ENCODE peak calls at places on chromosome 5, in four cellular contexts. K is HepG2, W is K562, E is HCT116. M is an unnamed sample. For H3K4me1, the result is how much of the 10 kb centered on the place peaks cover.

GRCh38 chr5:65061250-65061973 is 292.7 kb downstream of the CWC27 start:
- DNase-seq in E (no peak), W (no peak), K (no peak), M (peak)

GRCh38 chr5:72425995-72426394 is 81.2 kb downstream of the ZNF366 start:
- DNase-seq in W (no peak), E (no peak), K (no peak), M (no peak)

GRCh38 chr5:151174612-151175101 is 17.1 kb upstream of the ANXA6 start:
- DNase-seq in K (no peak), W (no peak), E (no peak), M (no peak)

GRCh38 chr5:180194410-180195345 is 14.3 kb downstream of the RASGEF1C start:
- DNase-seq in E (no peak), W (no peak), K (no peak), M (no peak)

GRCh38 chr5:143182901-143183820 is 220.3 kb downstream of the NR3C1 start:
- DNase-seq in K (peak), E (no peak), W (no peak), M (no peak)

GRCh38 chr5:111685969-111686368 is 71.0 kb downstream of the NREP start:
- DNase-seq in E (peak), K (peak), W (peak), M (no peak)

GRCh38 chr5:32217886-32218396 is 43.8 kb upstream of the GOLPH3 start:
- DNase-seq in E (no peak), W (peak), K (peak), M (no peak)

GRCh38 chr5:59193616-59194319 is 610.9 kb downstream of the RAB3C start:
- DNase-seq in W (no peak), E (no peak), K (no peak), M (no peak)

GRCh38 chr5:16784088-16784487 is 152.0 kb downstream of the MYO10 start:
- DNase-seq in W (no peak), K (no peak), E (no peak), M (no peak)

GRCh38 chr5:148972396-148972795 is 90.5 kb downstream of the SH3TC2 start:
- DNase-seq in K (no peak), E (no peak), W (no peak), M (no peak)

GRCh38 chr5:149635394-149635793 is 54.1 kb downstream of the ARHGEF37 start:
- DNase-seq in W (no peak), E (no peak), K (no peak), M (no peak)

GRCh38 chr5:164360589-164360988 is 855.2 kb downstream of the MAT2B start:
- DNase-seq in K (no peak), W (peak), E (no peak), M (no peak)

GRCh38 chr5:75052461-75053285 is at the start of gene GCNT4:
- DNase-seq in W (no peak), K (no peak), E (no peak), M (peak)

GRCh38 chr5:124180523-124181461 is 565.6 kb downstream of the ZNF608 start:
- DNase-seq in E (no peak), W (no peak), K (no peak), M (no peak)

GRCh38 chr5:57298985-57299491 is 125.2 kb downstream of the GPBP1 start:
- DNase-seq in E (peak), W (peak), K (peak), M (peak)

GRCh38 chr5:156406023-156406422 is 79.1 kb downstream of the SGCD start:
- DNase-seq in W (no peak), E (no peak), K (no peak), M (no peak)

GRCh38 chr5:73231245-73231778 is 58.3 kb downstream of the TMEM174 start:
- DNase-seq in E (no peak), K (no peak), W (no peak), M (no peak)

GRCh38 chr5:175867587-175868347 is 3.6 kb upstream of the CPLX2 start:
- DNase-seq in E (peak), W (peak), K (peak), M (peak)

GRCh38 chr5:62569466-62569865 is 9.2 kb upstream of the LRRC70 start:
- DNase-seq in W (no peak), K (no peak), E (no peak), M (no peak)

GRCh38 chr5:128084228-128085167 is 932 bp downstream of the SLC12A2 start:
- DNase-seq in W (peak), K (no peak), E (no peak), M (peak)

GRCh38 chr5:31350395-31350794 is 156.9 kb downstream of the CDH6 start:
- DNase-seq in E (no peak), W (no peak), K (no peak), M (no peak)

GRCh38 chr5:161152415-161152814 is 300.4 kb upstream of the ATP10B start:
- DNase-seq in E (no peak), W (no peak), K (no peak), M (no peak)

GRCh38 chr5:15796557-15796956 is 296.6 kb downstream of the FBXL7 start:
- DNase-seq in W (no peak), E (no peak), K (no peak), M (no peak)

GRCh38 chr5:173817561-173817960 is 70.6 kb upstream of the CPEB4 start:
- DNase-seq in K (no peak), E (no peak), W (no peak), M (no peak)
- H3K4me1 ChIP-seq in K (under half), E (under half), W (under half), M (under half)

GRCh38 chr5:8729437-8729836 is 816.4 kb downstream of the SEMA5A start:
- DNase-seq in E (no peak), K (no peak), W (no peak), M (no peak)
- TF ChIP-seq ELF1 in E (no peak), K (no peak), W (no peak), M (no peak)

DNA sequence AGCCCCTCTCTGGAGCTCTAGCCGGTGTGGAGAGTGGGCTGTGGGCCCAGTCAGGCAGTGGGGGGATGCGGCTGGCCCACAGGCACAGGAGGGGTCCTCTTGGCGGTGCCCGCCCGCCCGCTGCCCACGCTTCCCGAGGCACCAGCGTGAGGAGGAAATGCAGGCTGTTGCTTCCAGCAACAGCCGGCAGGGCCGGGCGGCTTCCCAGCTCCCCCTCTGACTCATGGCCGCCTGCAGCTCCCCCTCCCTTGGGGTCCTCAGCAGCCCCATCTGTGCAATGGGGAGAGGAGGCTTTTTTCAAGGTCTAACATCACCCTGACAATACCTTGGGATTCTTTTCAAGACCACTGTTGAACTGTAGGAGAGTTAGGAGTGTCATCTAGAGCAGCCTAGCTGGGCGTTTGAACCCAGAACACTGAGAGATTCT is 10.4 kb downstream of the CXXC5 start:
- DNase-seq in E (no peak), W (no peak), K (no peak), M (no peak)
- H3K4me1 ChIP-seq in E (half or more), W (half or more), K (half or more), M (half or more)

DNA sequence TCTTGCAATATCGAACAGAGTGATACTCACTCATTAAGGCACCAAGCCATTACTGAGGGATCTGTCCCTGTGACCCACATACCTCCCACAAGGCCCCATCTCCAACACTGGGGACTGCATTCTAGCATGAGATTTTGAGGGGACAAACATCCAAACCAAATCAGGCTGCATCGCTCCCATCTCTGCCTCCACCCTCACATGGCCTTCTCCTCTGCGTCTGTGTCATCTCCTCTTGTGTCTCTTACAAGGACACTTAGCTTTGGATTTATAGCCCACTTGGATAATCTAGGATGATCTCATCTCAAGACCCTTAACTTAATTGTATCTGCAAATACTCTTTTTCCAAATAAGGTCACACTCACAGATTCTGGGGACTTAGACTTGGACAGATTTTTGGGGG is 284.4 kb upstream of the DAP start:
- DNase-seq in K (no peak), E (no peak), W (no peak), M (no peak)
- TF ChIP-seq ELF1 in K (no peak), E (no peak), W (no peak), M (no peak)

GRCh38 chr5:82367930-82368329 is 89.8 kb upstream of the RPS23 start:
- DNase-seq in W (no peak), K (no peak), E (no peak), M (no peak)
- H3K4me1 ChIP-seq in W (under half), K (under half), E (under half), M (under half)

GRCh38 chr5:10077721-10078551 is 171.8 kb downstream of the ATPSCKMT start:
- DNase-seq in K (no peak), W (no peak), E (no peak), M (no peak)
- TF ChIP-seq ELF1 in K (no peak), W (no peak), E (no peak), M (no peak)

GRCh38 chr5:14242871-14243383 is 99.8 kb downstream of the TRIO start:
- DNase-seq in W (no peak), E (no peak), K (no peak), M (no peak)
- H3K4me1 ChIP-seq in W (under half), E (under half), K (under half), M (half or more)

DNA sequence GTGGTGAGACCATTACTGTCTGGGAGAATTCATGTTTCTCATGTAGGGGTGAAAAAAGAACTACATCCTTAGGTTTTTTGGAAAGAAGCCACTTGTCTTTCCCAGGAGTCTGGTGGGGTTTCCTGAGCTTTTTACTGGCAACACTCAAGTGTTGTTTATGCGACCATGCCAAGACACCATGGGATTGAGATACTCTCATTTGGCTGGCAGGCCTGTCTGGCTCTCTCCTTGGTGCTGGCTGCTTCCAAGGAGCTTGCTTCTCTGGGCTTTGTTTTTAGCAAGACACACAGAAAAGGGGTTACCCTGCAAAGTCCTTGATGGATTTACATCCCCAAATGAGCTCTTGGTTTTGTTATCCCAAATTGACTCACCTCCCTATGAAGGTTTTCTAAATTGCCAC is 80.9 kb upstream of the ISL1 start:
- DNase-seq in K (no peak), W (no peak), E (no peak), M (no peak)
- TF ChIP-seq ELF1 in K (no peak), W (no peak), E (no peak), M (no peak)

DNA sequence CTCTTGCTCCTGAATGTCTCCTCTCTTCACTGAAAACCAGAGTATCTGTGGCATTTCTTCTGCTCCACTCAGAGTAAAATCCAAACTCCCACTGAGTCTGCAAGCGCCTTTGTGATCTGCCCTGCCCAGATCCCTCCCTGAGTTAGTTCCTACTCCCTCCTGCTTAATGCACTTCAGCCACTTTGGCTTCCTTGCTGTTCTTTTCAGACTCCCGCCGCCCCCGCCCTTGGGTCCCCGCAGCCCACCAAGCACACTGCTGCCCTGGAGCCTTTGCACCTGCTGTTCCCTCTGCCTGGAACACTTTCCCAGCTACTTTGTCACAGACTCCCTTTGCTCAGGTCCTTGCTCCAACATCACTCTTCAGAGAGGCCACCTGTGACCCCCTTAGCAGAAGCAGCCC is 127.2 kb upstream of the SLC25A48 start:
- DNase-seq in W (no peak), E (no peak), K (no peak), M (no peak)
- H3K4me1 ChIP-seq in W (under half), E (under half), K (under half), M (under half)

DNA sequence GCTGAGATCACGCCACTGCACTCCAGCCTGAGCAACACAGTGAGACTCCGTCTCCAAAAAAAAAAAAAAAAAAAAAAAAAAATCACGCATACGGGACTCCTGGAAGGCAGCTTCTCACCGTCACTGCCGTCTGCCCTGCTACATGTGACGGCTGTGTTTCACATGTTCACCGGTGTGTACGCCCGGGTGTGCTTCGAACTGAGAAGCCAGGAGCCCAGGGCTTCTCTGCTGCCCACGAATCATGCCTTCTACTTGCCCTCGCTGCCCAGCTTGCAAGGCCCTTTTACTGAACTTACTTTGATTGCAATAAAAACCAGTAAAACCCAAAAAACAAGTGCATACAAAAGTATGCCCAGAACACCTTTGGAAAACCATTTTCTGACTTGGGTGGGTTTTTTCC is 5.8 kb upstream of the NKD2 start:
- DNase-seq in K (no peak), W (no peak), E (no peak), M (no peak)
- TF ChIP-seq ELF1 in K (no peak), W (no peak), E (no peak), M (no peak)